ENCODE peak calls at places on chromosomes 3 and 15, in seven cellular contexts. One of them, this sample, is unnamed.

GRCh38 chr15:87287156-87287555 is 969.4 kb downstream of the NTRK3 start:
- DNase-seq in breast epithelium: no peak
- DNase-seq in body of pancreas: no peak
- DNase-seq in ovary: no peak
- DNase-seq in endothelial cell of umbilical vein: no peak
- DNase-seq in A549: peak; percentile 3
- DNase-seq in heart left ventricle: no peak
- DNase-seq in this sample: no peak

GRCh38 chr3:145355175-145355574 is 805.8 kb downstream of the PLOD2 start:
- DNase-seq in breast epithelium: no peak
- DNase-seq in body of pancreas: no peak
- DNase-seq in ovary: no peak
- DNase-seq in endothelial cell of umbilical vein: no peak
- DNase-seq in A549: no peak
- DNase-seq in heart left ventricle: no peak
- DNase-seq in this sample: no peak

GRCh38 chr3:186444288-186444687 is 82.3 kb upstream of the DGKG start:
- DNase-seq in breast epithelium: no peak
- DNase-seq in body of pancreas: no peak
- DNase-seq in ovary: no peak
- DNase-seq in endothelial cell of umbilical vein: no peak
- DNase-seq in A549: no peak
- DNase-seq in heart left ventricle: no peak
- DNase-seq in this sample: no peak

GRCh38 chr15:65942436-65942835 is 73.1 kb downstream of the RAB11A start:
- DNase-seq in breast epithelium: no peak
- DNase-seq in body of pancreas: no peak
- DNase-seq in ovary: no peak
- DNase-seq in endothelial cell of umbilical vein: no peak
- DNase-seq in A549: no peak
- DNase-seq in heart left ventricle: no peak
- DNase-seq in this sample: no peak

GRCh38 chr15:62099171-62099601 is 32.4 kb downstream of the C2CD4A start:
- DNase-seq in breast epithelium: no peak
- DNase-seq in body of pancreas: peak; percentile 56
- DNase-seq in ovary: no peak
- DNase-seq in endothelial cell of umbilical vein: peak; percentile 75
- DNase-seq in A549: peak; percentile 26
- DNase-seq in heart left ventricle: no peak
- DNase-seq in this sample: no peak

GRCh38 chr3:11553436-11554235 is 90.1 kb downstream of the VGLL4 start:
- DNase-seq in breast epithelium: no peak
- DNase-seq in body of pancreas: peak; percentile 69
- DNase-seq in ovary: peak; percentile 79
- DNase-seq in endothelial cell of umbilical vein: peak; percentile 46
- DNase-seq in A549: no peak
- DNase-seq in heart left ventricle: no peak
- DNase-seq in this sample: no peak

GRCh38 chr15:77504871-77505270 is 84.2 kb downstream of the HMG20A start:
- DNase-seq in breast epithelium: no peak
- DNase-seq in body of pancreas: no peak
- DNase-seq in ovary: no peak
- DNase-seq in endothelial cell of umbilical vein: no peak
- DNase-seq in A549: no peak
- DNase-seq in heart left ventricle: no peak
- DNase-seq in this sample: no peak

GRCh38 chr3:127448671-127449070 is 141.9 kb downstream of the TPRA1 start:
- DNase-seq in breast epithelium: no peak
- DNase-seq in body of pancreas: no peak
- DNase-seq in ovary: no peak
- DNase-seq in endothelial cell of umbilical vein: no peak
- DNase-seq in A549: no peak
- DNase-seq in heart left ventricle: no peak
- DNase-seq in this sample: no peak

GRCh38 chr3:52781741-52782140 is 4.3 kb downstream of the ITIH1 start:
- DNase-seq in breast epithelium: no peak
- DNase-seq in body of pancreas: no peak
- DNase-seq in ovary: no peak
- DNase-seq in endothelial cell of umbilical vein: no peak
- DNase-seq in A549: no peak
- DNase-seq in heart left ventricle: no peak
- DNase-seq in this sample: no peak

GRCh38 chr3:66602691-66603090 is 101.9 kb upstream of the LRIG1 start:
- DNase-seq in breast epithelium: no peak
- DNase-seq in body of pancreas: no peak
- DNase-seq in ovary: no peak
- DNase-seq in endothelial cell of umbilical vein: no peak
- DNase-seq in A549: no peak
- DNase-seq in heart left ventricle: no peak
- DNase-seq in this sample: no peak

GRCh38 chr15:80694624-80695098 is 449 bp upstream of the ABHD17C start:
- DNase-seq in breast epithelium: no peak
- DNase-seq in body of pancreas: peak; percentile 7
- DNase-seq in ovary: peak; percentile 21
- DNase-seq in endothelial cell of umbilical vein: no peak
- DNase-seq in A549: peak; percentile 29
- DNase-seq in heart left ventricle: peak; percentile 8
- DNase-seq in this sample: no peak

GRCh38 chr3:196654691-196655090 is 15.2 kb downstream of the NRROS start:
- DNase-seq in breast epithelium: no peak
- DNase-seq in body of pancreas: no peak
- DNase-seq in ovary: no peak
- DNase-seq in endothelial cell of umbilical vein: no peak
- DNase-seq in A549: no peak
- DNase-seq in heart left ventricle: no peak
- DNase-seq in this sample: no peak

GRCh38 chr3:147195896-147196295 is 210.4 kb downstream of the ZIC4 start:
- DNase-seq in breast epithelium: no peak
- DNase-seq in body of pancreas: no peak
- DNase-seq in ovary: no peak
- DNase-seq in endothelial cell of umbilical vein: no peak
- DNase-seq in A549: no peak
- DNase-seq in heart left ventricle: no peak
- DNase-seq in this sample: no peak

GRCh38 chr3:184776916-184777315 is 35.0 kb upstream of the VPS8 start:
- DNase-seq in breast epithelium: no peak
- DNase-seq in body of pancreas: no peak
- DNase-seq in ovary: no peak
- DNase-seq in endothelial cell of umbilical vein: no peak
- DNase-seq in A549: no peak
- DNase-seq in heart left ventricle: no peak
- DNase-seq in this sample: no peak

GRCh38 chr15:92938387-92938786 is 38.3 kb downstream of the CHD2 start:
- DNase-seq in breast epithelium: no peak
- DNase-seq in body of pancreas: no peak
- DNase-seq in ovary: no peak
- DNase-seq in endothelial cell of umbilical vein: no peak
- DNase-seq in A549: no peak
- DNase-seq in heart left ventricle: no peak
- DNase-seq in this sample: no peak

GRCh38 chr3:38588276-38588971 is 61.1 kb downstream of the SCN5A start:
- DNase-seq in breast epithelium: no peak
- DNase-seq in body of pancreas: no peak
- DNase-seq in ovary: peak; percentile 2
- DNase-seq in endothelial cell of umbilical vein: no peak
- DNase-seq in A549: no peak
- DNase-seq in heart left ventricle: peak; percentile 32
- DNase-seq in this sample: no peak

GRCh38 chr3:140440446-140440845 is 237.4 kb upstream of the TRIM42 start:
- DNase-seq in breast epithelium: no peak
- DNase-seq in body of pancreas: no peak
- DNase-seq in ovary: no peak
- DNase-seq in endothelial cell of umbilical vein: peak; percentile 31
- DNase-seq in A549: no peak
- DNase-seq in heart left ventricle: no peak
- DNase-seq in this sample: no peak

GRCh38 chr3:160638184-160638583 is 38.8 kb upstream of the ARL14 start:
- DNase-seq in breast epithelium: no peak
- DNase-seq in body of pancreas: no peak
- DNase-seq in ovary: no peak
- DNase-seq in endothelial cell of umbilical vein: no peak
- DNase-seq in A549: no peak
- DNase-seq in heart left ventricle: no peak
- DNase-seq in this sample: no peak

GRCh38 chr3:141797167-141797773 is 34.1 kb downstream of the GRK7 start:
- DNase-seq in breast epithelium: no peak
- DNase-seq in body of pancreas: peak; percentile 40
- DNase-seq in ovary: peak; percentile 35
- DNase-seq in endothelial cell of umbilical vein: peak; percentile 87
- DNase-seq in A549: no peak
- DNase-seq in heart left ventricle: peak; percentile 81
- DNase-seq in this sample: peak; percentile 33

GRCh38 chr3:17456036-17456435 is 286.4 kb downstream of the TBC1D5 start:
- DNase-seq in breast epithelium: no peak
- DNase-seq in body of pancreas: no peak
- DNase-seq in ovary: no peak
- DNase-seq in endothelial cell of umbilical vein: no peak
- DNase-seq in A549: no peak
- DNase-seq in heart left ventricle: no peak
- DNase-seq in this sample: no peak

GRCh38 chr3:39809181-39809994 is at the start of gene MYRIP:
- DNase-seq in breast epithelium: peak; percentile 24
- DNase-seq in body of pancreas: peak; percentile 90
- DNase-seq in ovary: peak; percentile 67
- DNase-seq in endothelial cell of umbilical vein: peak; percentile 81
- DNase-seq in A549: no peak
- DNase-seq in heart left ventricle: peak; percentile 63
- DNase-seq in this sample: peak; percentile 20

GRCh38 chr3:191430103-191430502 is 30.9 kb upstream of the PYDC2 start:
- DNase-seq in breast epithelium: no peak
- DNase-seq in body of pancreas: no peak
- DNase-seq in ovary: no peak
- DNase-seq in endothelial cell of umbilical vein: no peak
- DNase-seq in A549: no peak
- DNase-seq in heart left ventricle: no peak
- DNase-seq in this sample: no peak

GRCh38 chr3:127662051-127662469 is 10.7 kb upstream of the ABTB1 start:
- DNase-seq in breast epithelium: no peak
- DNase-seq in body of pancreas: no peak
- DNase-seq in ovary: no peak
- DNase-seq in endothelial cell of umbilical vein: no peak
- DNase-seq in A549: no peak
- DNase-seq in heart left ventricle: no peak
- DNase-seq in this sample: no peak

GRCh38 chr15:31254431-31255175 is 72.0 kb upstream of the KLF13 start:
- DNase-seq in breast epithelium: no peak
- DNase-seq in body of pancreas: peak; percentile 37
- DNase-seq in ovary: no peak
- DNase-seq in endothelial cell of umbilical vein: peak; percentile 76
- DNase-seq in A549: no peak
- DNase-seq in heart left ventricle: no peak
- DNase-seq in this sample: no peak
- TF ChIP-seq POLR2A in breast epithelium: no peak
- TF ChIP-seq POLR2A in body of pancreas: no peak
- TF ChIP-seq POLR2A in ovary: no peak
- TF ChIP-seq POLR2A in endothelial cell of umbilical vein: no peak
- TF ChIP-seq POLR2A in A549: no peak
- TF ChIP-seq POLR2A in heart left ventricle: no peak
- TF ChIP-seq POLR2A in this sample: no peak

GRCh38 chr3:31592764-31593163 is 60.0 kb downstream of the STT3B start:
- DNase-seq in breast epithelium: no peak
- DNase-seq in body of pancreas: no peak
- DNase-seq in ovary: no peak
- DNase-seq in endothelial cell of umbilical vein: no peak
- DNase-seq in A549: no peak
- DNase-seq in heart left ventricle: no peak
- DNase-seq in this sample: no peak

GRCh38 chr3:31589228-31589627 is 56.5 kb downstream of the STT3B start:
- DNase-seq in breast epithelium: no peak
- DNase-seq in body of pancreas: no peak
- DNase-seq in ovary: no peak
- DNase-seq in endothelial cell of umbilical vein: no peak
- DNase-seq in A549: no peak
- DNase-seq in heart left ventricle: no peak
- DNase-seq in this sample: no peak

GRCh38 chr3:31596176-31596575 is 63.5 kb downstream of the STT3B start:
- DNase-seq in breast epithelium: no peak
- DNase-seq in body of pancreas: no peak
- DNase-seq in ovary: no peak
- DNase-seq in endothelial cell of umbilical vein: no peak
- DNase-seq in A549: no peak
- DNase-seq in heart left ventricle: no peak
- DNase-seq in this sample: no peak

DNA sequence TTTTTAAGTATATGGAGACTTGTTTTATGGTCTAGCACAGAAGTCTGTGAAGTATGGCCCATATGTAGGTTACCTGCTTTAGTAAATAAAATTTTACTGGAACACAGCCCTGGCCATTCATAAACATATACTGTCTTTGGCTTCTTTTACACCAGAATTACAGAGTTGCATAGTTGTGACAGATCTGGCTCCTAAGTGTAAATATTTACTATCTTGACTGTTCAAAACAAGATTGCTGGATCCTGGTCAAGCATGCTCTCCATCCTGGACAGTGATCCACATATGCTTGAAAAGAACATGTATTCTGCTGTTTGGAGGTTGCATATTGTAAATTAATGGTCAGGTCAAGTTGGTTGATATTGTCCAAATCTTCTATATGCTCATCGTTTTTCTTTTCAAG is 57.9 kb downstream of the STT3B start:
- DNase-seq in breast epithelium: no peak
- DNase-seq in body of pancreas: no peak
- DNase-seq in ovary: no peak
- DNase-seq in endothelial cell of umbilical vein: no peak
- DNase-seq in A549: no peak
- DNase-seq in heart left ventricle: no peak
- DNase-seq in this sample: no peak
- H3K9me3 ChIP-seq in breast epithelium: peaks cover 14% of the 10 kb centered on the region
- H3K9me3 ChIP-seq in body of pancreas: no peaks in the 10 kb centered on the region
- H3K9me3 ChIP-seq in ovary: no peaks in the 10 kb centered on the region
- H3K9me3 ChIP-seq in endothelial cell of umbilical vein: no peaks in the 10 kb centered on the region
- H3K9me3 ChIP-seq in A549: peaks cover 14% of the 10 kb centered on the region
- H3K9me3 ChIP-seq in heart left ventricle: peaks cover 11% of the 10 kb centered on the region
- H3K9me3 ChIP-seq in this sample: peaks cover 7% of the 10 kb centered on the region

GRCh38 chr3:149701206-149701976 is 43.6 kb upstream of the WWTR1 start:
- DNase-seq in breast epithelium: no peak
- DNase-seq in body of pancreas: no peak
- DNase-seq in ovary: peak; percentile 29
- DNase-seq in endothelial cell of umbilical vein: no peak
- DNase-seq in A549: no peak
- DNase-seq in heart left ventricle: no peak
- DNase-seq in this sample: no peak
- TF ChIP-seq POLR2A in breast epithelium: no peak
- TF ChIP-seq POLR2A in body of pancreas: no peak
- TF ChIP-seq POLR2A in ovary: no peak
- TF ChIP-seq POLR2A in endothelial cell of umbilical vein: no peak
- TF ChIP-seq POLR2A in A549: no peak
- TF ChIP-seq POLR2A in heart left ventricle: no peak
- TF ChIP-seq POLR2A in this sample: no peak

DNA sequence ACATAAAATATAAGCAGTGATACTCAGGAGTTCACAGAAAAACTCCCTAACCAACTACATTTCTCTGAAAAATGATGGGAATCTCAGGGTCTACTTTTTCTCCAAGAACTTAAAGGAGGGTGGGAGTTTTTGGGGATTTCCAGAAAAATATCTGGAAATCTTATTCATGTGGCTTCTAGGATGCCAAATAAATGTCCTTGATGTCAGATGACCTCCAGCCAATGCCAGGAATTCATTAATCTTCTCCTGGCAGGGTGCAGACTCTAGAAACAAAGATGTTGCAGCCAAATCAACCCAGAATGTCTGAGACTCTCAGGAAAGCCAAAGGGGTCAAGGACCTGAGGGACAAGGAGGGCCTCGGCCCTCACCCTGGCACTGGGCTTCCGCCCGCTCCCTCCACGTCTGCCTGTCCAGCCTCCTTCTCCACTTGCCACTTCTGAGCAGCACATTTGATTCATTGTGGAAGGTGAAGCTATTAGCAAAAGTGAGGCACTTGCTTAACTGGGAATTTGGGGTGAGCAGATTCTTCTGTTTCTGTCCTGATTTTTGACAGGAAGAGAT is 61.9 kb upstream of the HEG1 start:
- DNase-seq in breast epithelium: no peak
- DNase-seq in body of pancreas: no peak
- DNase-seq in ovary: no peak
- DNase-seq in endothelial cell of umbilical vein: no peak
- DNase-seq in A549: no peak
- DNase-seq in heart left ventricle: no peak
- DNase-seq in this sample: no peak
- H3K9me3 ChIP-seq in breast epithelium: no peaks in the 10 kb centered on the region
- H3K9me3 ChIP-seq in body of pancreas: no peaks in the 10 kb centered on the region
- H3K9me3 ChIP-seq in ovary: no peaks in the 10 kb centered on the region
- H3K9me3 ChIP-seq in endothelial cell of umbilical vein: no peaks in the 10 kb centered on the region
- H3K9me3 ChIP-seq in A549: no peaks in the 10 kb centered on the region
- H3K9me3 ChIP-seq in heart left ventricle: no peaks in the 10 kb centered on the region
- H3K9me3 ChIP-seq in this sample: no peaks in the 10 kb centered on the region